ENCODE peak calls at places on chromosomes 13 and 19, in seven cellular contexts. One of them, this sample, is unnamed.

GRCh38 chr13:75226755-75227435 is 255.1 kb downstream of the TBC1D4 start:
- DNase-seq in testis: no peak
- DNase-seq in heart right ventricle: no peak
- DNase-seq in cardiac muscle cell: no peak
- DNase-seq in uterus: no peak
- DNase-seq in ovary: no peak
- DNase-seq in heart left ventricle: no peak
- DNase-seq in this sample: peak; percentile 45

GRCh38 chr19:48836089-48837017 is at the start of gene HSD17B14:
- DNase-seq in ovary: peak; percentile 71
- DNase-seq in testis: no peak
- DNase-seq in heart right ventricle: no peak
- DNase-seq in uterus: peak; percentile 59
- DNase-seq in cardiac muscle cell: peak; percentile 66
- DNase-seq in heart left ventricle: no peak
- DNase-seq in this sample: peak; percentile 58

GRCh38 chr13:99501135-99501951 is at the start of gene TM9SF2:
- DNase-seq in testis: peak; percentile 94
- DNase-seq in cardiac muscle cell: peak; percentile 96
- DNase-seq in heart left ventricle: peak; percentile 98
- DNase-seq in ovary: peak; percentile 99
- DNase-seq in heart right ventricle: peak; percentile 99
- DNase-seq in uterus: peak; percentile 98
- DNase-seq in this sample: peak; percentile 95

GRCh38 chr13:113601166-113602070 is 16.9 kb downstream of the TFDP1 start:
- DNase-seq in heart left ventricle: no peak
- DNase-seq in uterus: no peak
- DNase-seq in testis: no peak
- DNase-seq in cardiac muscle cell: no peak
- DNase-seq in heart right ventricle: no peak
- DNase-seq in ovary: no peak
- DNase-seq in this sample: no peak

GRCh38 chr19:1699386-1699785 is 47.0 kb upstream of the TCF3 start:
- DNase-seq in testis: no peak
- DNase-seq in heart right ventricle: no peak
- DNase-seq in ovary: no peak
- DNase-seq in heart left ventricle: no peak
- DNase-seq in cardiac muscle cell: no peak
- DNase-seq in uterus: no peak
- DNase-seq in this sample: no peak

GRCh38 chr19:41416194-41416674 is 10.9 kb downstream of the B3GNT8 start:
- DNase-seq in cardiac muscle cell: no peak
- DNase-seq in heart right ventricle: no peak
- DNase-seq in ovary: no peak
- DNase-seq in testis: no peak
- DNase-seq in uterus: no peak
- DNase-seq in heart left ventricle: no peak
- DNase-seq in this sample: no peak

GRCh38 chr13:40292536-40292935 is 373.9 kb downstream of the FOXO1 start:
- DNase-seq in testis: no peak
- DNase-seq in ovary: no peak
- DNase-seq in heart left ventricle: no peak
- DNase-seq in uterus: no peak
- DNase-seq in cardiac muscle cell: no peak
- DNase-seq in heart right ventricle: no peak
- DNase-seq in this sample: no peak

GRCh38 chr19:18445252-18445948 is 7.5 kb upstream of the ISYNA1 start:
- DNase-seq in heart right ventricle: no peak
- DNase-seq in testis: no peak
- DNase-seq in ovary: no peak
- DNase-seq in cardiac muscle cell: no peak
- DNase-seq in uterus: no peak
- DNase-seq in heart left ventricle: no peak
- DNase-seq in this sample: no peak

GRCh38 chr19:5352229-5352763 is 11.7 kb upstream of the PTPRS start:
- DNase-seq in testis: no peak
- DNase-seq in heart left ventricle: no peak
- DNase-seq in heart right ventricle: no peak
- DNase-seq in uterus: no peak
- DNase-seq in cardiac muscle cell: no peak
- DNase-seq in ovary: no peak
- DNase-seq in this sample: no peak

GRCh38 chr13:43303040-43303729 is 279.8 kb downstream of the DNAJC15 start:
- DNase-seq in heart left ventricle: peak; percentile 72
- DNase-seq in testis: peak; percentile 86
- DNase-seq in heart right ventricle: peak; percentile 57
- DNase-seq in ovary: peak; percentile 41
- DNase-seq in uterus: peak; percentile 24
- DNase-seq in cardiac muscle cell: peak; percentile 93
- DNase-seq in this sample: peak; percentile 69

GRCh38 chr13:96650301-96650886 is 343.9 kb downstream of the OXGR1 start:
- DNase-seq in heart left ventricle: no peak
- DNase-seq in testis: no peak
- DNase-seq in cardiac muscle cell: no peak
- DNase-seq in uterus: no peak
- DNase-seq in ovary: no peak
- DNase-seq in heart right ventricle: no peak
- DNase-seq in this sample: no peak

GRCh38 chr13:51518847-51519246 is 65.4 kb upstream of the WDFY2 start:
- DNase-seq in testis: no peak
- DNase-seq in cardiac muscle cell: no peak
- DNase-seq in heart right ventricle: no peak
- DNase-seq in heart left ventricle: no peak
- DNase-seq in uterus: no peak
- DNase-seq in ovary: no peak
- DNase-seq in this sample: no peak

GRCh38 chr13:28753208-28753892 is 34.6 kb upstream of the SLC46A3 start:
- DNase-seq in heart left ventricle: peak; percentile 67
- DNase-seq in ovary: no peak
- DNase-seq in heart right ventricle: peak; percentile 21
- DNase-seq in testis: peak; percentile 70
- DNase-seq in uterus: no peak
- DNase-seq in cardiac muscle cell: peak; percentile 52
- DNase-seq in this sample: peak; percentile 79

GRCh38 chr13:88979465-88980180 is 1308.5 kb downstream of the SLITRK5 start:
- DNase-seq in cardiac muscle cell: peak; percentile 30
- DNase-seq in testis: no peak
- DNase-seq in heart right ventricle: no peak
- DNase-seq in heart left ventricle: peak; percentile 38
- DNase-seq in uterus: no peak
- DNase-seq in ovary: no peak
- DNase-seq in this sample: no peak

GRCh38 chr19:17686592-17687042 is 1.5 kb downstream of the UNC13A start:
- DNase-seq in heart left ventricle: peak; percentile 60
- DNase-seq in uterus: no peak
- DNase-seq in cardiac muscle cell: peak; percentile 5
- DNase-seq in testis: peak; percentile 20
- DNase-seq in heart right ventricle: peak; percentile 37
- DNase-seq in ovary: no peak
- DNase-seq in this sample: peak; percentile 8

GRCh38 chr19:29711584-29712132 is 3.4 kb downstream of the C19orf12 start:
- DNase-seq in heart right ventricle: no peak
- DNase-seq in uterus: no peak
- DNase-seq in ovary: no peak
- DNase-seq in heart left ventricle: no peak
- DNase-seq in cardiac muscle cell: no peak
- DNase-seq in testis: no peak
- DNase-seq in this sample: no peak

GRCh38 chr13:44710576-44710975 is 134.4 kb upstream of the TSC22D1 start:
- DNase-seq in cardiac muscle cell: no peak
- DNase-seq in heart left ventricle: no peak
- DNase-seq in testis: no peak
- DNase-seq in uterus: no peak
- DNase-seq in ovary: no peak
- DNase-seq in heart right ventricle: no peak
- DNase-seq in this sample: no peak

GRCh38 chr13:95970878-95971277 is 82.3 kb downstream of the UGGT2 start:
- DNase-seq in ovary: no peak
- DNase-seq in testis: no peak
- DNase-seq in heart right ventricle: no peak
- DNase-seq in heart left ventricle: no peak
- DNase-seq in uterus: no peak
- DNase-seq in cardiac muscle cell: no peak
- DNase-seq in this sample: no peak

GRCh38 chr19:42563352-42564210 is 31.1 kb downstream of the CEACAM8 start:
- DNase-seq in ovary: no peak
- DNase-seq in uterus: no peak
- DNase-seq in heart right ventricle: peak; percentile 20
- DNase-seq in cardiac muscle cell: peak; percentile 73
- DNase-seq in heart left ventricle: no peak
- DNase-seq in testis: peak; percentile 42
- DNase-seq in this sample: peak; percentile 36

GRCh38 chr13:90171649-90172048 is 1175.8 kb upstream of the MIR17HG start:
- DNase-seq in heart left ventricle: no peak
- DNase-seq in uterus: no peak
- DNase-seq in ovary: no peak
- DNase-seq in heart right ventricle: no peak
- DNase-seq in testis: no peak
- DNase-seq in cardiac muscle cell: no peak
- DNase-seq in this sample: no peak

GRCh38 chr13:113305208-113305607 is 8.2 kb downstream of the LAMP1 start:
- DNase-seq in uterus: no peak
- DNase-seq in testis: no peak
- DNase-seq in cardiac muscle cell: no peak
- DNase-seq in ovary: no peak
- DNase-seq in heart left ventricle: no peak
- DNase-seq in heart right ventricle: no peak
- DNase-seq in this sample: no peak

DNA sequence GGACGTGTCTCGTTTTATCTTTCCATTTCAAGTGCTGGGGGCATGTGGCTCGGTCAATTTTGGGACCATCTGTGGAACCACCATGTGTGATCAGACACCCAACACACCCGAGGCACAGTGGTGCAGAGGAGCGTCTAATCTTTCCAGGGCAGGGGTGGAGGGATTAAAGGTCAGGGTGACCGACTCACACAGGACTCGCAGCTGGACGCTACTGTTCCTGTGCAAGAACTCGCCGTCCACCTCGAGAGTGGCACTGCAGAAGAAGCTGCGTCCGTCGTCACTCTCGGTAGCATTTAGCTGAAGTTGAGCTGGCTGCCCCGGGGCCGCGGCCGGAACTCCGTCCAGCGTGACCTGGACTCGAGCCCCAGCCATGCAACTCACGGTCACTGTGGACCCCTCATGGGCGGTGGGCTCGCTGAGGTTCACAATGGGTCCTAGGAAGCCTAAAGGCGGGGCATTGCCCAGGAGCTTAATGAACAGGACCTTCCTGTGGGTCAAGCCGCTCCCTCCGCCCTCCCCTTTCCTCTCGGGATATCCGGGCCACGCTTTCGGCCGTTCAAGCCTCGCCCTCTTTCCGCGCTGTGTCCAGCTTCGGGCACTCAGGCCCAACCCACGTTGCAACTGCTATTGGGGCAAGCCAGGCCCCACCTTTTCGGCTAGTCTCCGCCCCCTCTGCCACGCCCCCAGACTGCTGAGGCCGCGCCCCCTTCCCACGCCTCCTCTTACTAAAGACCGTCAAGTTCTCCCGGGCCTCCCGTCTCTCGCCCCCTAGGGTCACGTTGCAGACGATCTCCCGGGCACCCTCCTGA is 1.2 kb upstream of the RAVER1 start:
- DNase-seq in uterus: peak; percentile 97
- DNase-seq in testis: peak; percentile 96
- DNase-seq in cardiac muscle cell: peak; percentile 96
- DNase-seq in heart right ventricle: peak; percentile 96
- DNase-seq in ovary: peak; percentile 98
- DNase-seq in heart left ventricle: peak; percentile 97
- DNase-seq in this sample: peak; percentile 98
- TF ChIP-seq CTCF in uterus: no peak
- TF ChIP-seq CTCF in testis: no peak
- TF ChIP-seq CTCF in cardiac muscle cell: peak; percentile 21
- TF ChIP-seq CTCF in heart right ventricle: no peak
- TF ChIP-seq CTCF in ovary: no peak
- TF ChIP-seq CTCF in heart left ventricle: no peak
- TF ChIP-seq CTCF in this sample: no peak

GRCh38 chr19:13015361-13016231 is 20.3 kb downstream of the NFIX start:
- DNase-seq in ovary: no peak
- DNase-seq in cardiac muscle cell: no peak
- DNase-seq in testis: no peak
- DNase-seq in heart left ventricle: no peak
- DNase-seq in heart right ventricle: peak; percentile 5
- DNase-seq in uterus: peak; percentile 39
- DNase-seq in this sample: peak; percentile 69

GRCh38 chr19:13014921-13015280 is 19.6 kb downstream of the NFIX start:
- DNase-seq in ovary: no peak
- DNase-seq in heart left ventricle: no peak
- DNase-seq in testis: no peak
- DNase-seq in heart right ventricle: no peak
- DNase-seq in cardiac muscle cell: no peak
- DNase-seq in uterus: no peak
- DNase-seq in this sample: no peak

GRCh38 chr19:13012690-13013608 is 17.7 kb downstream of the NFIX start:
- DNase-seq in ovary: peak; percentile 86
- DNase-seq in heart right ventricle: peak; percentile 57
- DNase-seq in heart left ventricle: peak; percentile 64
- DNase-seq in uterus: peak; percentile 88
- DNase-seq in cardiac muscle cell: no peak
- DNase-seq in testis: peak; percentile 74
- DNase-seq in this sample: no peak

GRCh38 chr19:13013649-13014048 is 18.4 kb downstream of the NFIX start:
- DNase-seq in heart left ventricle: no peak
- DNase-seq in uterus: no peak
- DNase-seq in heart right ventricle: no peak
- DNase-seq in cardiac muscle cell: no peak
- DNase-seq in testis: no peak
- DNase-seq in ovary: no peak
- DNase-seq in this sample: no peak

GRCh38 chr19:13014101-13014920 is 19.0 kb downstream of the NFIX start:
- DNase-seq in heart right ventricle: no peak
- DNase-seq in uterus: peak; percentile 59
- DNase-seq in cardiac muscle cell: no peak
- DNase-seq in ovary: peak; percentile 71
- DNase-seq in heart left ventricle: no peak
- DNase-seq in testis: no peak
- DNase-seq in this sample: peak; percentile 70
- H3K4me1 ChIP-seq in heart right ventricle: peaks cover 100% of the 10 kb centered on the region
- H3K4me1 ChIP-seq in uterus: peaks cover 29% of the 10 kb centered on the region
- H3K4me1 ChIP-seq in cardiac muscle cell: no peaks in the 10 kb centered on the region
- H3K4me1 ChIP-seq in ovary: peaks cover 51% of the 10 kb centered on the region
- H3K4me1 ChIP-seq in heart left ventricle: peaks cover 100% of the 10 kb centered on the region
- H3K4me1 ChIP-seq in testis: peaks cover 58% of the 10 kb centered on the region
- H3K4me1 ChIP-seq in this sample: peaks cover 81% of the 10 kb centered on the region

DNA sequence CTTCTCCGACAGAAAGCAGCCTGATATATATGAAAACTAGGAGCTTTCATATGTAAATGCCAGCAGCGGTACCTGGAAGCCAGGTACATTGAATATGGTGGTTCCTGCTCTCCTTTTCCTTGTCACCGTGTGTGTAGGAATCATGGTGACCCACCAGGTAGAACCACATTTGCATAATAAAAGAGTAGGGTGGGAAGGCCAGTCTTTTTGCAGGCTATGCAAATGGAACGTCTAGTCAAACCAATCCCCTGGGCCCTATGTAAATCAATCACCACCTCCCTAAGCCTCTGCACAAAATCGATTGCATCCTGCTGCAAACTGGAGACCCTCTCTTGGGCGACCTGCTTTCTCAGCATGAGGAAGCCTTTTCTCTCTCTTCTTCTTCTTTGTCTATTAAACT is 22.2 kb upstream of the ZNF181 start:
- DNase-seq in testis: no peak
- DNase-seq in uterus: no peak
- DNase-seq in heart left ventricle: no peak
- DNase-seq in cardiac muscle cell: no peak
- DNase-seq in heart right ventricle: no peak
- DNase-seq in ovary: no peak
- DNase-seq in this sample: no peak
- H3K27me3 ChIP-seq in testis: no peaks in the 10 kb centered on the region
- H3K27me3 ChIP-seq in uterus: no peaks in the 10 kb centered on the region
- H3K27me3 ChIP-seq in heart left ventricle: no peaks in the 10 kb centered on the region
- H3K27me3 ChIP-seq in cardiac muscle cell: no peaks in the 10 kb centered on the region
- H3K27me3 ChIP-seq in heart right ventricle: no peaks in the 10 kb centered on the region
- H3K27me3 ChIP-seq in ovary: no peaks in the 10 kb centered on the region
- H3K27me3 ChIP-seq in this sample: no peaks in the 10 kb centered on the region

GRCh38 chr19:9498183-9498902 is at the start of gene ZNF560:
- DNase-seq in testis: peak; percentile 94
- DNase-seq in heart left ventricle: no peak
- DNase-seq in ovary: no peak
- DNase-seq in heart right ventricle: no peak
- DNase-seq in cardiac muscle cell: peak; percentile 28
- DNase-seq in uterus: no peak
- DNase-seq in this sample: no peak
- TF ChIP-seq CTCF in testis: peak; percentile 62
- TF ChIP-seq CTCF in heart left ventricle: no peak
- TF ChIP-seq CTCF in ovary: no peak
- TF ChIP-seq CTCF in heart right ventricle: no peak
- TF ChIP-seq CTCF in cardiac muscle cell: peak; percentile 20
- TF ChIP-seq CTCF in uterus: no peak
- TF ChIP-seq CTCF in this sample: no peak

This sample was measured in thyroid gland.